ENCODE peak calls at places on chromosomes 16 and 17, in seven cellular contexts. F, V, Y, Q, K, S and G are unnamed samples.
A peak's percentile ranks its signal among the peaks of the same experiment; 100 is the strongest.

GRCh38 chr17:79779088-79779529 is 1.2 kb downstream of the CBX2 start:
- DNase-seq in V (no peak), K (peak; percentile 30), Q (no peak), Y (no peak), S (no peak), F (peak; percentile 36), G (no peak)

GRCh38 chr16:15689290-15689689 is 39.2 kb downstream of the NDE1 start:
- DNase-seq in V (no peak), Q (no peak), F (no peak), K (no peak), Y (no peak), S (no peak), G (peak; percentile 66)

GRCh38 chr16:7423436-7423941 is 90.8 kb downstream of the RBFOX1 start:
- DNase-seq in K (no peak), V (no peak), Q (peak; percentile 14), Y (no peak), S (no peak), F (no peak), G (no peak)

GRCh38 chr17:3796110-3796821 is 4.7 kb downstream of the ITGAE start:
- DNase-seq in S (no peak), K (no peak), V (no peak), Q (no peak), Y (no peak), F (no peak), G (no peak)

GRCh38 chr16:11562941-11563340 is 23.8 kb downstream of the LITAF start:
- DNase-seq in K (no peak), S (no peak), Y (no peak), Q (no peak), F (no peak), V (no peak), G (no peak)

GRCh38 chr17:35315283-35315682 is 58.1 kb downstream of the SLFN11 start:
- DNase-seq in F (no peak), K (no peak), V (peak; percentile 86), Q (no peak), S (no peak), Y (no peak), G (peak; percentile 94)

GRCh38 chr16:71499775-71500364 is 10.7 kb upstream of the ZNF19 start:
- DNase-seq in V (peak; percentile 71), Y (peak; percentile 57), K (peak; percentile 63), F (peak; percentile 72), Q (peak; percentile 68), S (peak; percentile 79), G (peak; percentile 71)

GRCh38 chr17:43732961-43733360 is 25.6 kb downstream of the SOST start:
- DNase-seq in Q (no peak), Y (no peak), V (peak; percentile 49), S (peak; percentile 73), F (no peak), K (no peak), G (peak; percentile 91)

GRCh38 chr16:7137560-7138330 is 194.9 kb upstream of the RBFOX1 start:
- DNase-seq in K (peak; percentile 53), Q (no peak), S (no peak), Y (no peak), F (no peak), V (peak; percentile 73), G (peak; percentile 2)

GRCh38 chr17:48627625-48628510 is 1.7 kb upstream of the HOXB9 start:
- DNase-seq in K (no peak), Q (no peak), Y (no peak), S (no peak), F (no peak), V (no peak), G (no peak)
- TF ChIP-seq EZH2 in K (peak; percentile 27), Q (no peak), Y (no peak), S (peak; percentile 70), F (peak; percentile 5), V (no peak), G (no peak)

GRCh38 chr17:77285594-77286390 is 145.0 kb downstream of the SEC14L1 start:
- DNase-seq in K (peak; percentile 75), F (no peak), Q (no peak), S (no peak), Y (no peak), V (peak; percentile 97), G (peak; percentile 98)
- TF ChIP-seq EZH2phosphoT487 in K (no peak), F (no peak), Q (no peak), S (no peak), Y (no peak), V (no peak), G (no peak)

GRCh38 chr16:48810803-48811453 is 200.9 kb upstream of the N4BP1 start:
- DNase-seq in Y (no peak), F (peak; percentile 61), V (no peak), K (no peak), S (peak; percentile 52), Q (no peak), G (no peak)
- TF ChIP-seq EZH2 in Y (no peak), F (peak; percentile 83), V (no peak), K (peak; percentile 71), S (peak; percentile 33), Q (no peak), G (no peak)

GRCh38 chr17:75033346-75034235 is 13.2 kb downstream of the ATP5PD start:
- DNase-seq in S (peak; percentile 96), Y (peak; percentile 94), V (peak; percentile 100), Q (peak; percentile 75), K (peak; percentile 97), F (peak; percentile 95), G (peak; percentile 92)

GRCh38 chr17:75034236-75034908 is 12.4 kb downstream of the ATP5PD start:
- DNase-seq in Y (peak; percentile 93), V (peak; percentile 99), S (peak; percentile 92), Q (peak; percentile 89), K (peak; percentile 92), F (peak; percentile 94), G (peak; percentile 88)

GRCh38 chr17:75032896-75033294 is 13.9 kb downstream of the ATP5PD start:
- DNase-seq in K (no peak), Y (no peak), S (no peak), F (no peak), Q (no peak), V (peak; percentile 42), G (peak; percentile 60)

GRCh38 chr17:75039238-75039637 is 7.5 kb downstream of the ATP5PD start:
- DNase-seq in Q (no peak), V (no peak), F (no peak), Y (no peak), K (no peak), S (no peak), G (no peak)

GRCh38 chr17:75036643-75037268 is 10.0 kb downstream of the ATP5PD start:
- DNase-seq in F (no peak), Y (peak; percentile 89), Q (no peak), V (peak; percentile 99), K (peak; percentile 38), S (peak; percentile 72), G (peak; percentile 97)
- TF ChIP-seq EZH2phosphoT487 in F (no peak), Y (no peak), Q (no peak), V (no peak), K (no peak), S (no peak), G (no peak)

DNA sequence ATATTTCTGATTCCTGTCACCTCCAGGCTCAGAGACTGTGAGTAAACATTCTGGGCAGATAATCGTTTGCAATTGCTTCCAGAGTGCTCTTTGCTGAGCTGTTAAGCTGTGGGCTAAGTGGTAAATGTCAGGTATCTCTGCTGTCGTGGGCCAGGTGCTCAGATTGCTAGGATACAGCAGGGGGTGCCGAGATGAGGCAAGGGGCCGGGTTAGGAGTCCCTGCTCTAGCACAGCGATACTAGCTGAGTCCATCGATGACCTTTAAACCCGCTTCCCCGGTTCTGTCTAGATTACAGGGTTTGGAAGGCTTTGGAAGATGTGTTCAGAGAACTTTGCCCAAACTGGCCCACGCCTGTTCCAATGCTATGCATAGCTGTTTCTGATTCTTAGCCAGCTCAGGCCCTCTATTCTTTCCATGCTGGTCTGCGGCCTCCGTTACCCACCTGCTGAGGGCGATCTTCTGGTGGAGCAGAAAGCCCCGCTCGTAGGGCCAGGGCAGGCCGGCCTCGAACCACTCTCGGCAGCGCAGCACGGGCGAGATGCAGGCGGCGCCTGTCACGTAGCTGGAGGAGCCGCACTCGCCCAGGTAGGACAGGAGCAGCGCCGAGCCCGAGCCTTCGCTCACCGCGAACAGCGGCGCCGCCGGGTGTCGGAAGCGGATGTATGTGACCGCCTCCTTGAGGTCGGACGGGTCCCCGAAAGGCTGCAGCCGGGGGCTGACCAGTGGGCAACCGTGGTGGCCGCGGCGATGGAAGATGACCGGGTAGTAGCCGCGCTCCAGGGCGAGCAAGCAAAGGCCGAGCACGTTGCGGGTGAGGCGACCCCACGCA is 979 bp downstream of the ABHD15 start:
- DNase-seq in Q (peak; percentile 76), V (no peak), F (peak; percentile 78), K (peak; percentile 58), Y (peak; percentile 22), S (peak; percentile 82), G (peak; percentile 27)
- TF ChIP-seq EZH2 in Q (no peak), V (no peak), F (no peak), K (no peak), Y (no peak), S (peak; percentile 57), G (no peak)